ENCODE peak calls at places on chromosomes 6 and 20, in six cellular contexts. G is psoas muscle, C is GM10248, E is WTC11, K is H9, S is natural killer cell. B is an unnamed sample.

GRCh38 chr6:21987501-21987957 is 309.3 kb downstream of the PRL start:
- DNase-seq in S (peak; percentile 17), E (peak; percentile 19), G (peak; percentile 73), C (peak; percentile 26), K (no peak), B (peak; percentile 61)

GRCh38 chr6:45653117-45653883 is 275.6 kb upstream of the SUPT3H start:
- DNase-seq in C (no peak), G (no peak), S (no peak), E (no peak), K (no peak), B (no peak)

GRCh38 chr6:52990342-52990741 is 4.7 kb downstream of the GSTA4 start:
- DNase-seq in K (no peak), G (no peak), S (no peak), E (no peak), C (no peak), B (no peak)

GRCh38 chr20:47704746-47705496 is 80.4 kb downstream of the SULF2 start:
- DNase-seq in K (no peak), E (no peak), S (no peak), G (peak; percentile 61), C (no peak), B (no peak)

GRCh38 chr6:5133943-5134342 is 48.8 kb downstream of the PPP1R3G start:
- DNase-seq in S (no peak), K (no peak), G (no peak), E (no peak), C (no peak), B (no peak)

GRCh38 chr6:14273196-14273595 is 155.6 kb downstream of the CD83 start:
- DNase-seq in G (no peak), C (no peak), S (no peak), E (peak; percentile 48), K (peak; percentile 73), B (no peak)

GRCh38 chr6:27312146-27312949 is at the start of gene POM121L2:
- DNase-seq in K (peak; percentile 89), E (peak; percentile 84), G (no peak), C (peak; percentile 76), S (no peak), B (peak; percentile 76)

GRCh38 chr6:126698732-126699240 is 358.9 kb downstream of the CENPW start:
- DNase-seq in K (no peak), G (no peak), S (no peak), E (no peak), C (no peak), B (no peak)

GRCh38 chr6:20115269-20116005 is 96.8 kb downstream of the MBOAT1 start:
- DNase-seq in K (no peak), S (no peak), E (no peak), G (no peak), C (no peak), B (no peak)

GRCh38 chr20:62575976-62576722 is 66.2 kb upstream of the SLCO4A1 start:
- DNase-seq in G (peak; percentile 57), S (no peak), E (no peak), C (no peak), K (no peak), B (no peak)

GRCh38 chr6:89853068-89853467 is 23.4 kb downstream of the CASP8AP2 start:
- DNase-seq in E (no peak), C (no peak), S (no peak), K (no peak), G (no peak), B (no peak)

GRCh38 chr6:74170118-74170517 is 474.1 kb downstream of the CD109 start:
- DNase-seq in S (no peak), G (no peak), K (no peak), C (no peak), E (no peak), B (no peak)

GRCh38 chr6:166619912-166620311 is 7.1 kb downstream of the RPS6KA2 start:
- DNase-seq in C (no peak), K (no peak), E (no peak), G (no peak), S (no peak), B (no peak)

GRCh38 chr6:16154904-16155303 is 26.0 kb downstream of the MYLIP start:
- DNase-seq in E (no peak), S (no peak), G (peak; percentile 82), C (no peak), K (no peak), B (no peak)

GRCh38 chr6:11222385-11223277 is 9.8 kb downstream of the NEDD9 start:
- DNase-seq in E (no peak), S (no peak), C (no peak), K (no peak), G (no peak), B (no peak)

GRCh38 chr6:113205563-113205962 is 651.6 kb upstream of the MARCKS start:
- DNase-seq in S (no peak), K (no peak), E (no peak), G (no peak), C (no peak), B (no peak)
- TF ChIP-seq CTCF in S (no peak), K (no peak), E (no peak), G (no peak), C (no peak), B (no peak)

GRCh38 chr6:98839788-98840361 is 5.5 kb downstream of the POU3F2 start:
- DNase-seq in G (no peak), K (no peak), C (no peak), S (no peak), E (no peak), B (no peak)
- TF ChIP-seq CTCF in G (no peak), K (peak; percentile 71), C (peak; percentile 25), S (no peak), E (no peak), B (no peak)

DNA sequence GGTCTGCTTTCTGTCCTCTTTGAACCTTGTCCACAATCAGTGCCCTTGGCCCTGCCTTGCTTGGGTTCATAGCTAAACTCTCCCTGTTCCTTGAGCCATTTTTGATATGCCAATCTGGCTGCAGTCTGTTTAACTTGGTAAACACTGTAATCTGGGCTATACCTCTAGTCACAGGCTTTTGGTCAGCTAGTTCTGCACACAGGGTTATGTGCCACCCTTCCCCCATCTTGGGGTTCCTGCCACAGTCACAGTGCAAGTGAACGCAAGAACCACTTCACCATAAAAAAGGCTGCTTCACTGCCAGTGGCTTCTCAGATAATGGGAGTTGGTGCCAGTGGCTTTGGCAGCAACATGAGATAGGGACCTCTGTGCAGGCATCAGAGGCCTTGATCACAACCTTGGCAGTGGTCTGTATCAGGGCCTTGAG is 10.9 kb upstream of the ATRN start:
- DNase-seq in S (no peak), K (no peak), E (no peak), G (no peak), C (no peak), B (no peak)
- TF ChIP-seq CTCF in S (no peak), K (no peak), E (no peak), G (no peak), C (no peak), B (no peak)

GRCh38 chr6:170224694-170225660 is 65.9 kb downstream of the DLL1 start:
- DNase-seq in S (no peak), C (no peak), E (no peak), K (no peak), G (no peak), B (peak; percentile 75)
- TF ChIP-seq CTCF in S (no peak), C (no peak), E (no peak), K (no peak), G (no peak), B (no peak)

GRCh38 chr6:87396595-87397392 is 11.0 kb upstream of the CFAP206 start:
- DNase-seq in G (no peak), K (no peak), C (peak; percentile 32), E (no peak), S (no peak), B (no peak)
- TF ChIP-seq CTCF in G (no peak), K (no peak), C (no peak), E (no peak), S (no peak), B (no peak)

DNA sequence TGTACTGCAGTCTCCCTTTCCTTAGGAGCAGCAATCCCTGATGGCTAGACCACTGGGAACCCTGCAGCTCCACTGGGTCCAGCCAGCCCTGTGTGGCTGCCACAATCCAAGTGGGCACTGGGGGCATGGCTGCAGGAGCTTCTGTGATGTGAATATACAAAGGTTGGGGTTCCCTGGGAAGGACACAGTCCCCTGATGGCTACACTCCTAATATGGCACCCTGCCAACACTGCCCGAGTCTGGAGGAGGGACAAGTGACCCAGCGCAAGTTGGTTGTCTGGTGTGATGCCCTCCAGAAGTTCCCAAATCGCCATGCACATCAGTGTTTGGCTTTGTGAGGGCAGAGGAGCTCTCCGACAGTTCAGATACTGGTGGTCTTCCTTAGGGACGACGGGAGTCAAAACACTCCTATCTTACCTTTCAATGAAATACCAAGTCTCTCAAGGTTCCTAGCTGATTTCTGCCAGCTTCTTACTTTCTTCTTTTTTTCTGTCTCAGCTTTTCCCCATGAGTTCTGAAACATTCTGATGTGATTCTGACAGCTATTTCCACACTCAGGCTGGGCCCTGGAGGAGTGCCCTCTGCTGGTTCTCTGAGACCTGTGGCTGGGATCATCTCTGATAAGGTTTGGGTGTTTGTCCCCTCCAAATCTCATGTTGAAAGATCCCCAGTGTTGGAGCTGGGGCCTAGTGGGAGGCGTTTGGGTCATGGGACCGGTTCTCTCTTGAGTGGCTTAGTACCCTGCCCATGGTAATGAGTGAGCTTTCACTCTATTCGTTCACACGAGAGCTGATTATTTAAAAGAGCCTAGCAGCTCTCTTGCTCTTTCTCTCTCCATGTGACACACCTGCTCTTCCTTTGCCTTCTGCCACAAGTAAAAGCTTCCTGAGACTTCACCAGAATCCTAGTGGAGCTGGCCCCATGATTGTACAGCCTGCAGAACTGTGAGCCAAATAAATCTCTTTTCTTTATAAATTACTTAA is 15.5 kb upstream of the ZFP57 start:
- DNase-seq in E (peak; percentile 57), K (peak; percentile 63), S (no peak), G (no peak), C (peak; percentile 52), B (no peak)
- TF ChIP-seq CTCF in E (no peak), K (peak; percentile 78), S (no peak), G (peak; percentile 7), C (peak; percentile 52), B (no peak)

GRCh38 chr20:22507240-22507961 is 77.0 kb downstream of the FOXA2 start:
- DNase-seq in E (no peak), G (no peak), C (no peak), K (peak; percentile 15), S (no peak), B (no peak)
- TF ChIP-seq CTCF in E (no peak), G (no peak), C (no peak), K (no peak), S (no peak), B (no peak)

GRCh38 chr6:33384581-33385020 is 7.0 kb upstream of the KIFC1 start:
- DNase-seq in S (no peak), K (peak; percentile 36), C (no peak), E (no peak), G (no peak), B (no peak)
- TF ChIP-seq CTCF in S (no peak), K (peak; percentile 68), C (no peak), E (no peak), G (no peak), B (no peak)

DNA sequence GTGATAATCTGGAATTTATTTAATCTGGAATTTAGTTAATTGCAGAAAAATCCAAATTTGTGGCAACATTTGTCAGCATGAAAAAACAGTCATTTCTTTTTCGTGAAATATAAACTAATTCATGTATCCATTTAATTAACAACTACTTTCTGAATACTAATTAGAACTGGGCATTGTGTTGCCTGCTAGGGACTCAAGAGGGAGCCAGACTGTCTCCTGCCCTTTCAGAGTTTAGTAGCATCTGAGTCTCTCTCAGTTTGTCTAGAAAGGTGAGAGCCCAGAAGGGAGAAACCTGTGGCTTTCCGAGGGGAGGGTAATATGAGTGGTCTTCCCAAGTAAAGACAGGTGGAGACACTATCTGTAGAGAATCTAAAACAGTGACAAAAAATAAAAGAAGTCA is 210.9 kb upstream of the HDDC2 start:
- DNase-seq in E (no peak), C (peak; percentile 21), K (peak; percentile 40), S (no peak), G (no peak), B (no peak)
- TF ChIP-seq CTCF in E (peak; percentile 26), C (peak; percentile 61), K (peak; percentile 80), S (no peak), G (peak; percentile 21), B (no peak)